ENCODE peak calls at places on chromosomes 16 and 17, in four cellular contexts. I is left lung, R is progenitor cell of endocrine pancreas, H is nephron progenitor cell. N is an unnamed sample.

GRCh38 chr17:42675348-42675983 is 1.3 kb downstream of the PLEKHH3 start:
- DNase-seq in H (no peak), I (no peak), R (no peak), N (peak; percentile 39)

GRCh38 chr17:32865141-32865540 is 11.8 kb downstream of the MYO1D start:
- DNase-seq in R (no peak), H (no peak), I (no peak), N (no peak)

GRCh38 chr17:80504671-80505413 is 28.4 kb upstream of the NPTX1 start:
- DNase-seq in R (no peak), I (no peak), H (no peak), N (no peak)

GRCh38 chr17:48340916-48341315 is 89.1 kb downstream of the SKAP1 start:
- DNase-seq in R (no peak), I (no peak), H (no peak), N (no peak)

GRCh38 chr16:87278191-87279093 is 38.8 kb downstream of the C16orf95 start:
- DNase-seq in R (peak; percentile 73), H (peak; percentile 87), I (peak; percentile 63), N (peak; percentile 90)

GRCh38 chr16:72285728-72286127 is 113.8 kb upstream of the PMFBP1 start:
- DNase-seq in I (no peak), R (no peak), H (no peak), N (no peak)

GRCh38 chr17:6753006-6753445 is 2.8 kb upstream of the XAF1 start:
- DNase-seq in I (peak; percentile 63), R (no peak), H (no peak), N (no peak)

GRCh38 chr16:80467961-80468360 is 72.8 kb upstream of the DYNLRB2 start:
- DNase-seq in H (no peak), I (no peak), R (no peak), N (no peak)

GRCh38 chr17:4172356-4172755 is 29.4 kb downstream of the CYB5D2 start:
- DNase-seq in R (no peak), H (no peak), I (no peak), N (no peak)

GRCh38 chr17:48835971-48836370 is 5.1 kb downstream of the CALCOCO2 start:
- DNase-seq in H (no peak), R (no peak), I (no peak), N (peak; percentile 36)

GRCh38 chr17:8072339-8072726 is 15.2 kb downstream of the ALOX12B start:
- DNase-seq in H (peak; percentile 28), R (no peak), I (no peak), N (no peak)

GRCh38 chr17:78818932-78819331 is 21.7 kb downstream of the USP36 start:
- DNase-seq in H (no peak), I (no peak), R (no peak), N (no peak)

GRCh38 chr17:69575346-69575761 is 160.9 kb downstream of the MAP2K6 start:
- DNase-seq in I (no peak), H (no peak), R (no peak), N (no peak)

GRCh38 chr17:1008008-1008761 is 11.3 kb downstream of the TIMM22 start:
- DNase-seq in H (no peak), I (no peak), R (no peak), N (no peak)

GRCh38 chr17:16407911-16408588 is 7.3 kb upstream of the TRPV2 start:
- DNase-seq in I (no peak), R (no peak), H (peak; percentile 18), N (peak; percentile 60)

GRCh38 chr16:83579431-83579830 is 228.3 kb upstream of the HSBP1 start:
- DNase-seq in H (no peak), I (no peak), R (no peak), N (no peak)

GRCh38 chr16:76541062-76541461 is 263.9 kb downstream of the CNTNAP4 start:
- DNase-seq in R (no peak), H (no peak), I (no peak), N (no peak)

GRCh38 chr17:32533296-32533695 is 46.5 kb downstream of the CDK5R1 start:
- DNase-seq in I (no peak), H (no peak), R (no peak), N (no peak)

GRCh38 chr17:79769596-79770520 is 8.1 kb upstream of the CBX2 start:
- DNase-seq in H (no peak), R (no peak), I (no peak), N (no peak)

GRCh38 chr17:31320791-31321190 is 631 bp downstream of the EVI2A start:
- DNase-seq in I (no peak), H (no peak), R (no peak), N (no peak)

GRCh38 chr16:27784351-27785306 is 234.7 kb downstream of the KATNIP start:
- DNase-seq in H (peak; percentile 31), I (no peak), R (no peak), N (no peak)

GRCh38 chr16:74868501-74868900 is 93.9 kb upstream of the FA2H start:
- DNase-seq in H (no peak), R (no peak), I (no peak), N (no peak)

GRCh38 chr17:16467044-16467443 is 24.9 kb downstream of the LRRC75A start:
- DNase-seq in I (no peak), H (no peak), R (no peak), N (no peak)

GRCh38 chr17:27345141-27345904 is 51.4 kb downstream of the WSB1 start:
- DNase-seq in I (no peak), R (no peak), H (peak; percentile 60), N (no peak)

GRCh38 chr16:83675136-83675535 is 132.6 kb upstream of the HSBP1 start:
- DNase-seq in H (no peak), I (no peak), R (no peak), N (no peak)

GRCh38 chr16:87560428-87561199 is 41.7 kb upstream of the JPH3 start:
- DNase-seq in I (peak; percentile 49), R (no peak), H (no peak), N (peak; percentile 49)

GRCh38 chr16:27640277-27640600 is 90.3 kb downstream of the KATNIP start:
- DNase-seq in R (no peak), I (no peak), H (no peak), N (no peak)

GRCh38 chr17:3615160-3615870 is 6.1 kb upstream of the TRPV1 start:
- DNase-seq in I (no peak), R (no peak), H (no peak), N (no peak)

GRCh38 chr17:58969156-58969555 is 137.5 kb downstream of the TRIM37 start:
- DNase-seq in R (no peak), I (no peak), H (no peak), N (no peak)

GRCh38 chr17:47844814-47845453 is 3.9 kb upstream of the SCRN2 start:
- DNase-seq in H (no peak), R (no peak), I (no peak), N (no peak)

GRCh38 chr16:31118223-31119155 is 1.0 kb downstream of the KAT8 start:
- DNase-seq in H (no peak), I (no peak), R (no peak), N (no peak)

GRCh38 chr16:9957433-9957832 is 224.8 kb downstream of the GRIN2A start:
- DNase-seq in I (no peak), R (no peak), H (no peak), N (no peak)

GRCh38 chr17:81157848-81158687 is 7.2 kb upstream of the PVALEF start:
- DNase-seq in R (no peak), H (no peak), I (no peak), N (no peak)

GRCh38 chr17:8994319-8994718 is 27.0 kb upstream of the NTN1 start:
- DNase-seq in H (peak; percentile 83), I (peak; percentile 75), R (peak; percentile 72), N (peak; percentile 78)

DNA sequence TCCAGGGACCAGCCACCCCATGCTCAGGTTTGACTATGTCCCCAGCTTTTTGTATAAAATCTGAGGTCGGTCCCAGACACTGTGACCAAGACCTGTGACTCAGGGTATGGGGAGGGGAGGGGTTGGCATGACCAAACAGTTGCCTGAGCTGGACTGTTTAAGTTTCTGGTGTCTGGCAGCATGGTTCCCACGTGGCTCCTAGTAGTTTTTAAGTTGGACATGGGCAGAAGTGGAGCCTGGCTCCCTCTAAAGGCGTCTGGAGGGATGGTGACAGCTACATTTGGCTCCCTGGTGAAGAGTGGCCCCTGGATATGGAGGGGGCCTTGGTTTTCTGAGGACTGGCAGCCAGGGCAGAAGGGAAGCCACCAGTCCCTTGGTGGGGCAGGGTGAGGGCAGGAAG is 7.9 kb downstream of the SMCR8 start:
- DNase-seq in R (no peak), H (no peak), I (no peak), N (no peak)
- TF ChIP-seq CTCF in R (no peak), H (no peak), I (no peak), N (no peak)

DNA sequence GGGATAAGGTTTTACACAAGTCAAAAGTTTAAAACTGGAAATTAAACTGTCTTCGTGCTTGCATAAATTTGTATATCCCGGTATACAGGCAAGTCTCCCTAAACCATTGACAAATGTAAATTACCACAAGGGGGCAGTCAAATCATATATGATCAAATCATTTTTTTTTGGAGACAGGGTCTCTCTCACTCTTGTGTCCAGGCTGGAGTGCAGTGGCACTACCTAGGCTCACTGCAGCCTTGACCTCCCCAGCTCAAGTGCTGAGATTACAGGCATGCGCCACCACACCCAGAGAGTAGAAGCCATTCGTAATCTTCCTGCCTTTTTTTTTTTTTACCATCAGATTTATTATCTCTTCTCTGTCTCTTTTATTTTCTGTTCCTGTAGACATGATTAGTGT is 18.5 kb downstream of the TOP2A start:
- DNase-seq in H (no peak), R (no peak), I (no peak), N (no peak)
- TF ChIP-seq CTCF in H (peak; percentile 50), R (peak; percentile 64), I (peak; percentile 61), N (no peak)

GRCh38 chr17:29585080-29585751 is 4.2 kb downstream of the GIT1 start:
- DNase-seq in R (no peak), H (peak; percentile 8), I (no peak), N (no peak)
- TF ChIP-seq CTCF in R (peak; percentile 10), H (no peak), I (no peak), N (no peak)

GRCh38 chr16:58614860-58615259 is 14.8 kb downstream of the CNOT1 start:
- DNase-seq in I (no peak), H (no peak), R (no peak), N (no peak)
- TF ChIP-seq CTCF in I (no peak), H (no peak), R (no peak), N (no peak)

GRCh38 chr16:57665541-57665940 is 2.6 kb upstream of the ADGRG3 start:
- DNase-seq in R (no peak), I (no peak), H (no peak), N (no peak)

GRCh38 chr16:57663436-57663835 is 4.7 kb upstream of the ADGRG3 start:
- DNase-seq in I (no peak), R (no peak), H (no peak), N (no peak)

GRCh38 chr16:57661936-57662906 is 5.9 kb upstream of the ADGRG3 start:
- DNase-seq in I (no peak), H (no peak), R (no peak), N (no peak)

GRCh38 chr16:57664662-57665025 is 3.5 kb upstream of the ADGRG3 start:
- DNase-seq in I (no peak), R (no peak), H (no peak), N (no peak)

DNA sequence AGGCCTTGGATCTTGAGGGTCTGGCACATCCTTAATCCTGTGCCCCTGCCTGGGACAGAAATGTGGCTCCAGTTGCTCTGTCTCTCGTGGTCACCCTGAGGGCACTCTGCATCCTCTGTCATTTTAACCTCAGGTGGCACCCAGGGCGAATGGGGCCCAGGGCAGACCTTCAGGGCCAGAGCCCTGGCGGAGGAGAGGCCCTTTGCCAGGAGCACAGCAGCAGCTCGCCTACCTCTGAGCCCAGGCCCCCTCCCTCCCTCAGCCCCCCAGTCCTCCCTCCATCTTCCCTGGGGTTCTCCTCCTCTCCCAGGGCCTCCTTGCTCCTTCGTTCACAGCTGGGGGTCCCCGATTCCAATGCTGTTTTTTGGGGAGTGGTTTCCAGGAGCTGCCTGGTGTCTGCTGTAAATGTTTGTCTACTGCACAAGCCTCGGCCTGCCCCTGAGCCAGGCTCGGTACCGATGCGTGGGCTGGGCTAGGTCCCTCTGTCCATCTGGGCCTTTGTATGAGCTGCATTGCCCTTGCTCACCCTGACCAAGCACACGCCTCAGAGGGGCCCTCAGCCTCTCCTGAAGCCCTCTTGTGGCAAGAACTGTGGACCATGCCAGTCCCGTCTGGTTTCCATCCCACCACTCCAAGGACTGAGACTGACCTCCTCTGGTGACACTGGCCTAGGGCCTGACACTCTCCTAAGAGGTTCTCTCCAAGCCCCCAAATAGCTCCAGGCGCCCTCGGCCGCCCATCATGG is 4.0 kb upstream of the ADGRG3 start:
- DNase-seq in H (no peak), I (no peak), R (no peak), N (no peak)
- TF ChIP-seq CTCF in H (no peak), I (no peak), R (peak; percentile 21), N (no peak)

N was measured in Calu3.